ENCODE peak calls at places on chromosomes 13 and 19, in seven cellular contexts. Y is cardiac muscle cell; B is psoas muscle; W is effector memory CD4-positive, alpha-beta T cell; U is GM23248; K is HCT116; I is heart left ventricle. S is an unnamed sample.

GRCh38 chr19:19740755-19741154 is 7.8 kb upstream of the ZNF14 start:
- DNase-seq in K (no peak), Y (no peak), U (no peak), I (no peak), W (no peak), B (no peak), S (no peak)

GRCh38 chr13:113837554-113838355 is 26.1 kb downstream of the GAS6 start:
- DNase-seq in Y (peak; percentile 98), I (peak; percentile 98), W (no peak), K (peak; percentile 67), B (peak; percentile 99), U (peak; percentile 99), S (peak; percentile 96)

GRCh38 chr19:46409146-46409545 is 4.2 kb downstream of the CCDC8 start:
- DNase-seq in Y (no peak), B (no peak), I (no peak), W (no peak), U (no peak), K (no peak), S (peak; percentile 3)

GRCh38 chr19:12790628-12791344 is 500 bp upstream of the JUNB start:
- DNase-seq in K (no peak), I (no peak), W (peak; percentile 9), B (no peak), U (peak; percentile 44), Y (peak; percentile 23), S (no peak)

GRCh38 chr13:44141213-44141724 is 232.4 kb upstream of the SERP2 start:
- DNase-seq in I (no peak), U (no peak), B (no peak), Y (peak; percentile 36), W (no peak), K (no peak), S (no peak)

GRCh38 chr13:42164557-42165125 is 107.3 kb upstream of the AKAP11 start:
- DNase-seq in B (no peak), Y (no peak), U (no peak), W (no peak), K (no peak), I (no peak), S (no peak)

GRCh38 chr13:32233062-32233461 is 82.1 kb downstream of the ZAR1L start:
- DNase-seq in K (no peak), U (no peak), B (no peak), Y (no peak), W (no peak), I (no peak), S (no peak)

GRCh38 chr13:74068471-74068870 is 65.7 kb downstream of the KLF12 start:
- DNase-seq in U (no peak), W (peak; percentile 15), Y (no peak), B (no peak), K (no peak), I (no peak), S (no peak)

GRCh38 chr19:2478756-2479555 is 3.0 kb downstream of the GADD45B start:
- DNase-seq in Y (peak; percentile 89), U (peak; percentile 94), W (peak; percentile 64), K (no peak), I (peak; percentile 85), B (peak; percentile 89), S (peak; percentile 95)

GRCh38 chr19:46962030-46962570 is 57.5 kb upstream of the NPAS1 start:
- DNase-seq in U (no peak), K (no peak), W (no peak), B (no peak), Y (no peak), I (no peak), S (peak; percentile 2)

GRCh38 chr13:88840085-88840484 is 1168.9 kb downstream of the SLITRK5 start:
- DNase-seq in Y (no peak), U (no peak), W (no peak), I (no peak), K (no peak), B (no peak), S (no peak)

GRCh38 chr19:52028780-52029123 is 573 bp upstream of the ZNF614 start:
- DNase-seq in U (no peak), I (no peak), Y (no peak), K (no peak), W (no peak), B (no peak), S (no peak)

GRCh38 chr19:52028027-52028779 is at the start of gene ZNF614:
- DNase-seq in B (peak; percentile 94), W (peak; percentile 69), Y (peak; percentile 91), I (peak; percentile 88), U (peak; percentile 97), K (peak; percentile 54), S (peak; percentile 95)

GRCh38 chr19:52039169-52039568 is 9.5 kb downstream of the ZNF432 start:
- DNase-seq in Y (no peak), W (no peak), U (no peak), I (no peak), B (no peak), K (no peak), S (no peak)

DNA sequence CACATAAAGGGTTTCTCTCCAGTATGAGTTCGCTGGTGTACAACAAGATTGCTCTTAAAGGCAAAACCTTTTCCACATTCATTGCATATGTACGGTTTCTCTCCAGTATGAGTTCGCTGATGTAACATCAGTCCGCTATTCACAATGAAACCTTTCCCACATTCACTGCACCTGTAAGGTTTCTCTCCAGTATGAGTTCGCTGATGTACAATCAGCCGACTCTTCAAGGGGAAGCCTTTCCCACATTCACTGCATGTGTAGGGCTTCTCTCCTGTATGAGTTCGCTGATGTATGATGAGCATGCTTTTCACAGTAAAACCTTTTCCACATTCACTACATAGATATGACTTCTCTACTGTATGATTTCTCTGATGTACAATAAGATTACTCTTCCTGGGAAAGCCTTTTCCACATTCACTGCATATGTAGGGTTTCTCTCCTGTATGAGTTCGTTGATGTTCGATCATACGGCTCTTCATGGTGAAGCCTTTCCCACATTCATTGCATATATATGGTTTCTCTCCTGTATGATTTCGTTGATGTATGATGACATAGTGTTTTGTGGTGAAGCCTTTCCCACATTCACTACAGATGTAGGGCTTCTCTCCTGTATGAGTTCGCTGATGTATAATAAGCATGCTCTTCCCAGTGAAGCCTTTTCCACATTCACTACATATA is 6.0 kb upstream of the ZNF614 start:
- DNase-seq in B (no peak), I (no peak), Y (peak; percentile 3), U (peak; percentile 41), K (no peak), W (no peak), S (no peak)
- H3K4me3 ChIP-seq in B (no peak overlapping the region), I (no peak overlapping the region), Y (no peak overlapping the region), U (peak overlapping the region; percentile 7), K (no peak overlapping the region), W (no peak overlapping the region), S (peak overlapping the region; percentile 16)

GRCh38 chr13:106756446-106756845 is 188.5 kb upstream of the ARGLU1 start:
- DNase-seq in I (peak; percentile 38), B (no peak), W (no peak), K (no peak), U (no peak), Y (no peak), S (no peak)

GRCh38 chr13:106753241-106753640 is 185.3 kb upstream of the ARGLU1 start:
- DNase-seq in W (no peak), Y (no peak), I (no peak), K (no peak), B (no peak), U (no peak), S (no peak)

GRCh38 chr13:106755542-106755941 is 187.6 kb upstream of the ARGLU1 start:
- DNase-seq in B (no peak), K (no peak), W (no peak), I (no peak), U (no peak), Y (no peak), S (no peak)

DNA sequence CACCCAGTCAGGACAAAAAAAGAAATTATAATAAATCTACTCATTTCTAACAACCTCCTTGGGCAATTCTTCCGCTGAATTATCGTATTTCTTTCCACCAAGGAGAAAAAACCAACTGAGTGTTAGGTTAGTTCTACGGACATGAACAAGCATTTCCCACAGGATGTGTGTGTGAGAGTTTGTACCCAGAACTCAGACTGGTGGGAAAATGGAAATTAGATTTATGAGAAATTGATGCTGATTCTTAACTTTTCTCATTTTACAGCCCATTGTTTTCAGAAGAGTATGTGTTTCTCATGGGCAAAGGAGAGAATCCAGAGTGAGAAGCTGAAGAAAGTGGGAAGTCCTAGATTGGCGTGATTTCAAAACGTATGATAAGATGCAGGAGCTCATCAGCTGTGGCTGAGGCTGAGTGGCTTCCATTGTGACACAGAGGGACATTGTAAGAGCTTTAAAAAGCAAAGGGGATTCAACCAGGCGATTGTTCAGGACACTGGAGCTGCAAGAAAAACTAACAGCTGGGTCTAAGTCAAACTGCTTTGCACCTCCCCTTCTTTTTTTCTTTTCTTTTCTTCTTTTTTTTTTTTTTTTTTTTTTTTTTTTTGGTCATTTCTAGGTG is 184.8 kb upstream of the ARGLU1 start:
- DNase-seq in K (no peak), U (no peak), B (no peak), I (no peak), W (no peak), Y (peak; percentile 0), S (no peak)
- H3K27ac ChIP-seq in K (no peak overlapping the region), U (no peak overlapping the region), B (no peak overlapping the region), I (peak overlapping the region; percentile 68), W (no peak overlapping the region), Y (no peak overlapping the region), S (peak overlapping the region; percentile 5)

GRCh38 chr13:95083758-95084157 is 217.5 kb downstream of the ABCC4 start:
- DNase-seq in K (no peak), Y (peak; percentile 56), U (peak; percentile 84), B (no peak), W (no peak), I (no peak), S (no peak)

GRCh38 chr13:95091755-95092154 is 209.5 kb downstream of the ABCC4 start:
- DNase-seq in B (no peak), U (no peak), Y (no peak), I (no peak), K (no peak), W (no peak), S (no peak)

GRCh38 chr13:95087746-95088305 is 213.4 kb downstream of the ABCC4 start:
- DNase-seq in I (no peak), W (no peak), Y (peak; percentile 72), K (no peak), U (peak; percentile 8), B (no peak), S (no peak)
- H3K4me3 ChIP-seq in I (no peak overlapping the region), W (no peak overlapping the region), Y (no peak overlapping the region), K (no peak overlapping the region), U (no peak overlapping the region), B (no peak overlapping the region), S (no peak overlapping the region)

GRCh38 chr13:110965755-110966134 is 50.9 kb upstream of the ANKRD10 start:
- DNase-seq in I (no peak), W (no peak), Y (no peak), B (no peak), U (no peak), K (no peak), S (no peak)
- H3K27ac ChIP-seq in I (no peak overlapping the region), W (no peak overlapping the region), Y (no peak overlapping the region), B (no peak overlapping the region), U (peak overlapping the region; percentile 34), K (peak overlapping the region; percentile 99), S (no peak overlapping the region)

DNA sequence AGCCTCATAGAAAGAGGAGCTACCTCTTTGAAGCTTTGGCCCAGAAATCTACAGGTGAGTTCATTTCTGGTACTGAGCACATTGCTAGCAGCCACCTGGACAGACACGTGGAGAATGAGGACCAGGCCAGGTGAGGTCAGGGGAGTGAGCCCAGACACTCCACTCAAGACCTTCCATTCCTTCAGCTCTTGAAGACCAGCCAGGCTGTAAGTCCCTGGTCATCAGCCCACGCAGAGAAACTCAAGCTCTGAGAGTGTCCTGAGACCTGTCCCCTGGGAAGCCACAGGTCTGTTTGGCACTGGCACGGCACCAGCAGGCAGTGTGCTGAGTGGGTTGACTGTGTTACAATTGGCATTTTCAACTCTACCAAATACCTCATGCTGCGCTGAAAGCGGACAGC is 27.4 kb downstream of the C13orf42 start:
- DNase-seq in W (no peak), K (no peak), U (no peak), Y (no peak), B (no peak), I (no peak), S (no peak)
- H3K4me3 ChIP-seq in W (no peak overlapping the region), K (no peak overlapping the region), U (no peak overlapping the region), Y (no peak overlapping the region), B (no peak overlapping the region), I (no peak overlapping the region), S (no peak overlapping the region)

GRCh38 chr19:35143818-35144217 is 763 bp downstream of the FXYD7 start:
- DNase-seq in K (no peak), Y (no peak), W (no peak), I (no peak), B (no peak), U (no peak), S (no peak)
- H3K27ac ChIP-seq in K (no peak overlapping the region), Y (no peak overlapping the region), W (no peak overlapping the region), I (no peak overlapping the region), B (no peak overlapping the region), U (no peak overlapping the region), S (no peak overlapping the region)